ENCODE peak calls at places on chromosome 4, in eight cellular contexts. O is endodermal cell, S is SK-N-SH, I is esophagus squamous epithelium, Q is cardiac muscle cell, B is tibial artery, Y is GM12878, L is heart right ventricle. X is an unnamed sample. For H3K4me1, the result is how much of the 10 kb centered on the place peaks cover.

GRCh38 chr4:113384600-113384999 is 335.1 kb downstream of the ANK2 start:
- DNase-seq in B (no peak), S (no peak), Y (no peak), L (no peak), I (no peak), O (no peak), Q (peak), X (no peak)

GRCh38 chr4:26573389-26573794 is 10.5 kb upstream of the TBC1D19 start:
- DNase-seq in I (no peak), L (no peak), Y (no peak), B (no peak), S (no peak), O (no peak), Q (no peak), X (no peak)

GRCh38 chr4:95288552-95288951 is 260.2 kb downstream of the UNC5C start:
- DNase-seq in L (no peak), B (no peak), I (no peak), Y (no peak), S (no peak), O (no peak), Q (no peak), X (no peak)

GRCh38 chr4:154911097-154911496 is 130.0 kb downstream of the RBM46 start:
- DNase-seq in B (no peak), Q (no peak), O (peak), I (no peak), L (no peak), S (peak), Y (no peak), X (no peak)

GRCh38 chr4:183747931-183748664 is 89.0 kb downstream of the TRAPPC11 start:
- DNase-seq in B (no peak), Y (no peak), O (no peak), L (no peak), I (no peak), S (peak), Q (no peak), X (peak)

GRCh38 chr4:73021634-73022033 is 47.9 kb downstream of the COX18 start:
- DNase-seq in O (no peak), B (no peak), Y (no peak), Q (peak), S (peak), L (no peak), I (no peak), X (no peak)

GRCh38 chr4:169244210-169244609 is 26.5 kb downstream of the SH3RF1 start:
- DNase-seq in O (no peak), B (no peak), S (no peak), Y (no peak), L (no peak), I (no peak), Q (peak), X (no peak)

GRCh38 chr4:18568600-18568999 is 547.0 kb upstream of the LCORL start:
- DNase-seq in Q (peak), B (no peak), Y (no peak), O (no peak), L (no peak), S (no peak), I (no peak), X (no peak)

GRCh38 chr4:151685303-151685702 is 75.5 kb downstream of the GATB start:
- DNase-seq in L (no peak), O (no peak), Q (no peak), Y (no peak), S (no peak), B (no peak), I (no peak), X (no peak)

GRCh38 chr4:76301775-76302162 is 4.8 kb upstream of the STBD1 start:
- DNase-seq in O (no peak), L (no peak), I (no peak), Q (no peak), Y (no peak), B (no peak), S (no peak), X (no peak)

GRCh38 chr4:1244081-1244977 is 4.6 kb downstream of the CTBP1 start:
- DNase-seq in S (peak), I (no peak), B (peak), Q (no peak), L (no peak), Y (no peak), O (peak), X (no peak)

GRCh38 chr4:112860731-112861377 is 188.6 kb upstream of the ANK2 start:
- DNase-seq in O (no peak), Q (no peak), L (no peak), S (no peak), B (no peak), I (no peak), Y (peak), X (no peak)

GRCh38 chr4:151443247-151443646 is 34.3 kb downstream of the FHIP1A start:
- DNase-seq in I (no peak), S (no peak), O (no peak), B (no peak), Q (no peak), L (no peak), Y (no peak), X (no peak)

GRCh38 chr4:54017974-54018373 is 46.4 kb downstream of the CHIC2 start:
- DNase-seq in Y (no peak), B (no peak), O (no peak), L (no peak), I (no peak), Q (no peak), S (no peak), X (no peak)

GRCh38 chr4:99998062-99998880 is 48.2 kb upstream of the H2AZ1 start:
- DNase-seq in O (no peak), Y (peak), B (no peak), S (peak), L (no peak), Q (peak), I (no peak), X (no peak)

GRCh38 chr4:28351826-28352225 is 1491.2 kb downstream of the STIM2 start:
- DNase-seq in L (no peak), S (no peak), Y (no peak), O (no peak), B (no peak), I (no peak), Q (no peak), X (no peak)

GRCh38 chr4:2259541-2260267 is 2.2 kb downstream of the MXD4 start:
- DNase-seq in Q (no peak), B (peak), Y (no peak), S (no peak), L (peak), O (peak), I (no peak), X (no peak)

GRCh38 chr4:177033130-177033529 is 240.4 kb upstream of the VEGFC start:
- DNase-seq in I (no peak), Y (no peak), L (no peak), B (no peak), S (no peak), O (no peak), Q (no peak), X (no peak)

GRCh38 chr4:156390599-156391296 is 437.1 kb upstream of the CTSO start:
- DNase-seq in S (no peak), I (no peak), Y (no peak), Q (peak), B (no peak), L (no peak), O (no peak), X (no peak)

GRCh38 chr4:154660052-154660451 is 47.6 kb upstream of the FGG start:
- DNase-seq in O (no peak), L (no peak), Q (peak), S (no peak), B (no peak), I (no peak), Y (no peak), X (no peak)

GRCh38 chr4:177235026-177235425 is 74.6 kb upstream of the NEIL3 start:
- DNase-seq in Y (no peak), B (no peak), Q (peak), S (no peak), I (no peak), O (no peak), L (no peak), X (no peak)

GRCh38 chr4:126738527-126738923 is 894.2 kb upstream of the INTU start:
- DNase-seq in Q (no peak), O (no peak), S (no peak), B (no peak), I (no peak), L (no peak), Y (no peak), X (no peak)

GRCh38 chr4:108168672-108169562 is at the start of gene LEF1:
- DNase-seq in O (peak), L (no peak), Q (peak), B (no peak), Y (no peak), I (no peak), S (peak), X (no peak)

GRCh38 chr4:4781936-4782754 is 77.3 kb upstream of the MSX1 start:
- DNase-seq in B (no peak), O (no peak), S (peak), I (no peak), Y (no peak), Q (peak), L (no peak), X (no peak)

GRCh38 chr4:105140684-105141490 is 5.8 kb upstream of the TET2 start:
- DNase-seq in I (no peak), Y (no peak), O (peak), S (peak), L (peak), Q (peak), B (no peak), X (no peak)

GRCh38 chr4:54717694-54718093 is 59.9 kb downstream of the KIT start:
- DNase-seq in L (no peak), O (no peak), Y (no peak), S (no peak), I (no peak), B (no peak), Q (no peak), X (no peak)

GRCh38 chr4:55865228-55865806 is 11.9 kb downstream of the EXOC1 start:
- DNase-seq in Q (peak), S (no peak), I (no peak), L (no peak), O (no peak), B (no peak), Y (no peak), X (no peak)

GRCh38 chr4:11470709-11471441 is 42.2 kb upstream of the HS3ST1 start:
- DNase-seq in Q (no peak), S (no peak), B (no peak), O (peak), Y (no peak), L (no peak), I (no peak), X (no peak)

GRCh38 chr4:41991916-41992767 is 1.8 kb downstream of the SLC30A9 start:
- DNase-seq in B (no peak), Q (peak), O (no peak), Y (no peak), S (no peak), L (no peak), I (no peak), X (no peak)

GRCh38 chr4:111717916-111718315 is 427.3 kb upstream of the FAM241A start:
- DNase-seq in Q (no peak), S (no peak), I (no peak), B (no peak), Y (no peak), O (no peak), L (no peak), X (no peak)

GRCh38 chr4:101977096-101977495 is 186.6 kb downstream of the BANK1 start:
- DNase-seq in I (no peak), O (no peak), Q (peak), Y (no peak), B (peak), S (no peak), L (no peak), X (peak)

GRCh38 chr4:78781925-78782324 is 5.8 kb downstream of the BMP2K start:
- DNase-seq in S (no peak), Q (no peak), I (no peak), L (no peak), B (no peak), O (no peak), Y (no peak), X (no peak)

GRCh38 chr4:78780093-78780492 is 3.9 kb downstream of the BMP2K start:
- DNase-seq in I (no peak), Y (no peak), L (no peak), O (no peak), B (no peak), Q (no peak), S (no peak), X (no peak)

GRCh38 chr4:78779280-78779679 is 3.1 kb downstream of the BMP2K start:
- DNase-seq in B (no peak), Q (no peak), I (no peak), S (no peak), Y (no peak), O (no peak), L (no peak), X (no peak)

GRCh38 chr4:78778530-78778929 is 2.4 kb downstream of the BMP2K start:
- DNase-seq in I (no peak), B (no peak), Q (no peak), O (no peak), S (no peak), Y (no peak), L (no peak), X (no peak)

DNA sequence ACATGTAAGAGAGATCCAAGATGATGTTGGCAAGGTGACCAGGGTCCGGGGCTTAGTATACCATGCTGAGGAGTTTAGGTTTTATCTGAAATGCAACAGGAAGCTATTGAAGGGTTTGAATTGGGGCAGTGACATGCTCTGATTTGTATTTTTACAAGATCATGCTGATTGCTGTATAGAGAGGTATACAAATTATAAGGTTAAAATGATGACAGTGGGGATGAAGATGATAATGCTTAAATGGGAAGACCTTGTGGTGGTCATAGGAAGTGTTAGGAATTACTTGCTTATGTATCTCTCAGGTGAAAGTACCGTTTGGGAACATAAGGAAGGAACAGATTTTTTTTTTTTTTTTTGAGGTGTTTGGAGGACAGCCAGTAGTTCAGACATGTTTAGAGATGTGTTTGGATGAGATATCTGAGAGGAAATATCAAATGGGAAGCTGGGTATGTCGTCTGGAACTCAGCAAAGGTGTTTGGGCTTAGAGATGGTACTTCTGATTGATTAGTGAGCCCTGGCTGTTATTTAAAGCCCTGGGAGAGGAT is 5.0 kb downstream of the BMP2K start:
- DNase-seq in L (no peak), I (no peak), Q (no peak), Y (no peak), O (no peak), B (no peak), S (no peak), X (no peak)
- H3K4me1 ChIP-seq in L (under half), I (half or more), Q (under half), Y (under half), O (under half), B (under half), S (under half), X (under half)

GRCh38 chr4:146123231-146123630 is 52.3 kb upstream of the LSM6 start:
- DNase-seq in O (no peak), Q (no peak), I (no peak), Y (no peak), B (no peak), S (no peak), L (no peak), X (no peak)

GRCh38 chr4:146119845-146120404 is 55.6 kb upstream of the LSM6 start:
- DNase-seq in Y (no peak), O (no peak), S (no peak), B (no peak), I (no peak), L (no peak), Q (no peak), X (no peak)

GRCh38 chr4:146121757-146122156 is 53.8 kb upstream of the LSM6 start:
- DNase-seq in O (no peak), Q (peak), S (no peak), I (no peak), L (no peak), B (no peak), Y (no peak), X (no peak)

GRCh38 chr4:146122398-146122797 is 53.1 kb upstream of the LSM6 start:
- DNase-seq in L (no peak), Q (no peak), Y (no peak), S (no peak), B (no peak), I (no peak), O (no peak), X (no peak)

DNA sequence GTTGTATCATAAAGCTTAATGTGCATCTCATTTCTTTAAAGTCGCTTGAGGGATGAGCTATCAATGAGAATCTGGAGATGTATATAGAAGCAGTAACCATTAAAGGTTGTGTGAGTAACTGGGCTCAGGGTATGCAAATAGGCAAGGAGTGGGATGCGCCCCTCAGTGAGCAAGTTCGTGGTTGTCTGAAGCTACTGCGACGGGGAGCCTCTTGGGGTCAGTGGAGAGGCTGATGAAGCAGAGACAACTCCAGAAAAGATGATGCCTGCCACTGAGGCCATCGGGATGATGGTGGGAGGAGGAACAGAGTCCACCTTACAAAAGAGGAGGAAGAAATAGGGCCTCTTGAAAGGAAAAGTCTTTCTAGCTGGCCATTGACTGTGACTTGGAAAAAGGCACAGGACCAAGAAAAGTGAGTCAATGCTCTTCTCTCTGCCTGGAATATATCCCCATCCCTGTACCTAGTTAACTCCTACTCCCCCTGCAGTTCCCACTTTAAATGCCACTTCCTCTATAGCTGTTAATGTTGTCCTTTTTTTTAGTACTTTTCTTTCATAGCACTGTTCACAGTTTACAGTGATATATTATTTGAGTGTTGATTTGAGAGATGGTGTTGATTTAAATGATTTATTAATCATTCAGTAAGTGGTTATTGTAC is 51.4 kb upstream of the LSM6 start:
- DNase-seq in S (no peak), I (no peak), L (no peak), B (no peak), O (peak), Y (no peak), Q (peak), X (no peak)
- TF ChIP-seq CTCF in S (no peak), I (no peak), L (no peak), B (no peak), O (peak), Y (peak), Q (no peak), X (no peak)

GRCh38 chr4:121799888-121800501 is 1.1 kb upstream of the EXOSC9 start:
- DNase-seq in Y (no peak), Q (no peak), B (no peak), O (no peak), I (no peak), S (no peak), L (no peak), X (no peak)
- H3K4me3 ChIP-seq in Y (peak), Q (no peak), B (peak), O (peak), I (no peak), S (no peak), L (no peak), X (no peak)

DNA sequence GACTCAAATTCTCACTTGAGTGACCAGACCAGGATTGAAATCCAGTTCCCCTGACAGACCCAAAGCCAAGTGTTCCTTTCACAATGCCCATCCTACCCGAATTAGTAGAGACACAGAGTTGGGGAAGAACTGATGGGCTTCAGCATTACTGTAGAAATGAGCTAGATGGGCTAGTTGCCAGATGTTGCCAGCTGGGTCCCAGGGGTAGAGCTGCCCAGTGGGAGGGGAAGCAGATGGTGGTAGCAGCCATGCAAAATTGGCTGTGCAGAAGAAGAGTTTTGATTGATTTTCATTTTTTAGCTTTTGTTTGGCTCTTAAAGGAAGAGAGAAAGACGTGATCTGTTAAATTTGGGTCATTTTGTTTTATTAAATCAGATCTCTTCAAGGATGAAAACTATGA is 85.9 kb downstream of the PARM1 start:
- DNase-seq in Q (no peak), O (no peak), S (no peak), Y (no peak), L (no peak), I (no peak), B (no peak), X (no peak)
- H3K4me1 ChIP-seq in Q (under half), O (under half), S (under half), Y (under half), L (under half), I (under half), B (under half), X (under half)

GRCh38 chr4:31674313-31674947 is 954.3 kb downstream of the PCDH7 start:
- DNase-seq in Y (no peak), S (peak), Q (peak), L (no peak), I (no peak), B (no peak), O (peak), X (no peak)
- TF ChIP-seq CTCF in Y (peak), S (peak), Q (peak), L (peak), I (no peak), B (peak), O (peak), X (no peak)

GRCh38 chr4:40908702-40909362 is 159.1 kb downstream of the NSUN7 start:
- DNase-seq in Q (peak), Y (peak), L (peak), O (peak), I (no peak), B (peak), S (peak), X (peak)
- H3K4me3 ChIP-seq in Q (no peak), Y (no peak), L (no peak), O (no peak), I (peak), B (no peak), S (peak), X (no peak)

DNA sequence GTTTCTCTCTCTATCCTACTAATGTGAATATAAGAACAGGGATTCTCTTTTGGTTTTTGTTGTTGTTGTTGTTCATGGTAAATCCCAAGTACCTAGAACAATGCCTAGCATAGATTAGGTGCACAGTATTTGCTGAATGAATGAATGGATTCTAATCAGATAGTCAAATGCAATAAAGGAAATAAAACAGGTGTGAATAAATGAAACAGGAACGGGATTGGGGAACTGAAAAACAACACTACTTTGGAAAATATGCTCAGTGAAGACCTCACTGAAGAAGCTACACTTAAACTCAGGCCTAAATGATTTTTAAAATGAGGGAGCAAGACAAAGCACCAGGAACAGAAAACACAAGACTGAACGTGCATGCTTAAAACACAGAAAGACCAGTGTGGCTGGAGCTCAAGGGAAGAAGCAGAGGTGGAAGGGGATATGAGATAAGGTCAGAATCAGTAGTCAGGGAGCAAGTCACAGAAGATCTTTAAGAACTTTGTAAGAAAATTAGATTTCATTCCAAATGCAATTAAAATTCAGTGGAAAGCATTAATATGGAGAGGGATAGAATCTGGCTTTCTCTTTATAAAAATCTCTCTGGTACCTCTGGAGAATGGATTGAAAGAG is 144.7 kb downstream of the ZAR1 start:
- DNase-seq in S (no peak), B (no peak), L (no peak), I (no peak), Y (no peak), O (no peak), Q (no peak), X (no peak)
- H3K4me1 ChIP-seq in S (under half), B (under half), L (under half), I (under half), Y (under half), O (under half), Q (under half), X (under half)

GRCh38 chr4:121943941-121944340 is 7.9 kb downstream of the TRPC3 start:
- DNase-seq in B (no peak), Q (no peak), S (peak), Y (no peak), L (no peak), O (peak), I (no peak), X (no peak)
- TF ChIP-seq CTCF in B (no peak), Q (no peak), S (peak), Y (peak), L (no peak), O (peak), I (no peak), X (no peak)